ENCODE peak calls at places on chromosome 16, in four cellular contexts. D is GM12878, Q is K562, W is HepG2. G is an unnamed sample.

GRCh38 chr16:17469011-17469741 is 1.6 kb downstream of the XYLT1 start:
- DNase-seq in D (no peak), Q (no peak), W (no peak), G (no peak)

GRCh38 chr16:23171234-23171948 is 11.2 kb upstream of the SCNN1G start:
- DNase-seq in D (no peak), Q (no peak), W (no peak), G (no peak)

GRCh38 chr16:67260426-67261063 is 11.8 kb downstream of the SLC9A5 start:
- DNase-seq in D (no peak), Q (peak; percentile 63), W (peak; percentile 56), G (peak; percentile 61)

GRCh38 chr16:49468611-49469322 is 95.2 kb downstream of the C16orf78 start:
- DNase-seq in D (no peak), Q (no peak), W (no peak), G (no peak)

GRCh38 chr16:55667753-55668152 is 12.0 kb downstream of the SLC6A2 start:
- DNase-seq in D (no peak), Q (no peak), W (no peak), G (no peak)

GRCh38 chr16:85844786-85845185 is 45.3 kb downstream of the COX4I1 start:
- DNase-seq in D (no peak), Q (no peak), W (peak; percentile 29), G (no peak)

GRCh38 chr16:66489818-66490217 is 60.1 kb downstream of the TK2 start:
- DNase-seq in D (no peak), Q (no peak), W (no peak), G (no peak)

GRCh38 chr16:67936124-67936875 is at the start of gene PSMB10:
- DNase-seq in D (no peak), Q (peak; percentile 62), W (peak; percentile 51), G (no peak)

GRCh38 chr16:50593410-50594139 is 45.4 kb downstream of the NKD1 start:
- DNase-seq in D (no peak), Q (peak; percentile 21), W (no peak), G (no peak)

GRCh38 chr16:1244881-1245280 is 4.4 kb downstream of the TPSAB1 start:
- DNase-seq in D (no peak), Q (no peak), W (no peak), G (no peak)

GRCh38 chr16:61684566-61684965 is 351.7 kb downstream of the CDH8 start:
- DNase-seq in D (no peak), Q (no peak), W (no peak), G (no peak)

GRCh38 chr16:31093132-31093703 is 1.4 kb downstream of the VKORC1 start:
- DNase-seq in D (no peak), Q (peak; percentile 79), W (peak; percentile 74), G (no peak)

GRCh38 chr16:55835578-55835977 is 2.7 kb upstream of the CES1 start:
- DNase-seq in D (no peak), Q (no peak), W (peak; percentile 73), G (peak; percentile 29)

GRCh38 chr16:27779719-27780161 is 229.8 kb downstream of the KATNIP start:
- DNase-seq in D (no peak), Q (peak; percentile 72), W (peak; percentile 42), G (peak; percentile 33)

GRCh38 chr16:12723681-12724080 is 80.0 kb downstream of the CPPED1 start:
- DNase-seq in D (no peak), Q (no peak), W (no peak), G (no peak)

GRCh38 chr16:87627542-87628245 is 25.4 kb downstream of the JPH3 start:
- DNase-seq in D (no peak), Q (no peak), W (no peak), G (no peak)

GRCh38 chr16:88941051-88941932 is 35.7 kb downstream of the CBFA2T3 start:
- DNase-seq in D (no peak), Q (no peak), W (no peak), G (no peak)

GRCh38 chr16:27127293-27127692 is 60.6 kb downstream of the C16orf82 start:
- DNase-seq in D (no peak), Q (no peak), W (no peak), G (no peak)

GRCh38 chr16:88339926-88340754 is 42.6 kb upstream of the ZNF469 start:
- DNase-seq in D (no peak), Q (no peak), W (no peak), G (no peak)

GRCh38 chr16:56513972-56514371 is 5.9 kb downstream of the BBS2 start:
- DNase-seq in D (peak; percentile 4), Q (peak; percentile 50), W (peak; percentile 80), G (peak; percentile 81)

GRCh38 chr16:67736858-67737257 is 17.7 kb upstream of the GFOD2 start:
- DNase-seq in D (no peak), Q (no peak), W (no peak), G (no peak)

GRCh38 chr16:89036776-89037175 is 56.9 kb upstream of the ACSF3 start:
- DNase-seq in D (no peak), Q (no peak), W (no peak), G (no peak)

GRCh38 chr16:89367538-89368059 is 122.8 kb downstream of the ANKRD11 start:
- DNase-seq in D (no peak), Q (no peak), W (no peak), G (no peak)

GRCh38 chr16:65318138-65318537 is 196.3 kb upstream of the CDH11 start:
- DNase-seq in D (no peak), Q (no peak), W (no peak), G (no peak)

GRCh38 chr16:53692146-53692545 is 11.5 kb downstream of the RPGRIP1L start:
- DNase-seq in D (no peak), Q (no peak), W (no peak), G (peak; percentile 67)

GRCh38 chr16:86740298-86740697 is 161.9 kb downstream of the FOXL1 start:
- DNase-seq in D (no peak), Q (no peak), W (no peak), G (no peak)

GRCh38 chr16:85971877-85972638 is 73.1 kb downstream of the IRF8 start:
- DNase-seq in D (no peak), Q (no peak), W (no peak), G (no peak)

GRCh38 chr16:66894948-66895696 is 14.8 kb downstream of the PDP2 start:
- DNase-seq in D (no peak), Q (peak; percentile 66), W (peak; percentile 80), G (peak; percentile 78)

GRCh38 chr16:3999479-3999868 is 116.8 kb downstream of the ADCY9 start:
- DNase-seq in D (no peak), Q (no peak), W (no peak), G (no peak)

GRCh38 chr16:23950898-23951297 is 115.1 kb downstream of the PRKCB start:
- DNase-seq in D (no peak), Q (no peak), W (no peak), G (no peak)

GRCh38 chr16:66223176-66223780 is 143.2 kb upstream of the CDH5 start:
- DNase-seq in D (no peak), Q (no peak), W (no peak), G (no peak)

DNA sequence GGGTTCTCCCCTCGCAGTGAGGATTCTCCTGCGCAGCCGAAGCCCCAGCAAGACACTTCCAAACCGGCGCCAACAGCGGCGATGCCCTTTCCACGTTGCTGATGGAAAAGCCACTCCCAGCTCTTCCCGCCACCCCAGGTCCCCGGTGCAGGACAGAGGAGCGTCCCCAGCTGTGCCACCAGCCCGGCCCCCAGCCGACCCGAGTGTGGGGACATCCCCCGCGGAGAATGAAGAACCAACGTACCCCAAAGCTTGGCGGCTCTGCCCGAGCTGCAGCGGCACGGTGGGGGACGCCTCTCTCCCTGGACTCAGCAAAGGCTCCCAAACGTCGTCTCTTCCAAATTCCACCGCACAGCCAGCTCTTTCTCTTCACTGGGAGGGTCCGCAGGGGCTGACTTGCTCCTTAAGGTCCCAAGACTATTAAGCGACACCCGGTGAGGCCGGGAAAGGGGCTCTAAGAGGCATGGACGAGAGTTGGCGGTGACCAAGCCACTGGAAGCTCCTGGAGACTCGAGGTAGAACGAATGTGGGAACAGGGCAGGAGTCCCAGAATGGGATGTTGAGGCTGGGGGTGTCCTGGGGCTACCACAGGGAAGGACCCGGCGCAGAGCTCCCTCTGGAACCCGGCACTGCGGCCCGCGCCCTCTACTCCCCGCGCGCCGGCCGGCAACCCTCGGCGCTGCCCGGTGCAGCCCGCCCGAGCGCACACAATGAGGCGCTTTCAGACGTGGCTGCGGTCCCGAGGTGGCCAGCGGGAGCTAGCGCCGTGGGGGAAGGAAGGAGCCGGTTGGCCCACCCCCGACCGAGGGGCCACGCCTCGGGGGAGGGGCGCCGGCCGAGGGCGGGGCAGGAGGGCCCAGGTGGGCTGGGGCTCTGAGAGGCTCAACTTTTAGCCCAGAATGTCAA is at the start of gene CHST6:
- DNase-seq in D (no peak), Q (peak; percentile 56), W (peak; percentile 52), G (no peak)
- TF ChIP-seq CEBPB in D (no peak), Q (no peak), W (no peak), G (no peak)

GRCh38 chr16:2587891-2588565 is 50.2 kb downstream of the PDPK1 start:
- DNase-seq in D (no peak), Q (no peak), W (no peak), G (no peak)

GRCh38 chr16:2586901-2587480 is 49.2 kb downstream of the PDPK1 start:
- DNase-seq in D (no peak), Q (no peak), W (no peak), G (no peak)

GRCh38 chr16:2586241-2586640 is 48.4 kb downstream of the PDPK1 start:
- DNase-seq in D (no peak), Q (peak; percentile 42), W (no peak), G (no peak)

GRCh38 chr16:2585651-2586081 is 47.8 kb downstream of the PDPK1 start:
- DNase-seq in D (no peak), Q (no peak), W (no peak), G (no peak)

GRCh38 chr16:2584742-2585650 is 47.2 kb downstream of the PDPK1 start:
- DNase-seq in D (no peak), Q (no peak), W (no peak), G (no peak)
- TF ChIP-seq MYC in D (no peak), Q (no peak), W (no peak), G (no peak)

GRCh38 chr16:28992496-28992895 is 7.6 kb downstream of the LAT start:
- DNase-seq in D (no peak), Q (no peak), W (no peak), G (no peak)

GRCh38 chr16:28987170-28987853 is 2.5 kb downstream of the LAT start:
- DNase-seq in D (no peak), Q (no peak), W (no peak), G (no peak)

GRCh38 chr16:28991687-28992086 is 6.8 kb downstream of the LAT start:
- DNase-seq in D (no peak), Q (no peak), W (no peak), G (no peak)

GRCh38 chr16:28989363-28989762 is 4.5 kb downstream of the LAT start:
- DNase-seq in D (no peak), Q (no peak), W (no peak), G (no peak)

DNA sequence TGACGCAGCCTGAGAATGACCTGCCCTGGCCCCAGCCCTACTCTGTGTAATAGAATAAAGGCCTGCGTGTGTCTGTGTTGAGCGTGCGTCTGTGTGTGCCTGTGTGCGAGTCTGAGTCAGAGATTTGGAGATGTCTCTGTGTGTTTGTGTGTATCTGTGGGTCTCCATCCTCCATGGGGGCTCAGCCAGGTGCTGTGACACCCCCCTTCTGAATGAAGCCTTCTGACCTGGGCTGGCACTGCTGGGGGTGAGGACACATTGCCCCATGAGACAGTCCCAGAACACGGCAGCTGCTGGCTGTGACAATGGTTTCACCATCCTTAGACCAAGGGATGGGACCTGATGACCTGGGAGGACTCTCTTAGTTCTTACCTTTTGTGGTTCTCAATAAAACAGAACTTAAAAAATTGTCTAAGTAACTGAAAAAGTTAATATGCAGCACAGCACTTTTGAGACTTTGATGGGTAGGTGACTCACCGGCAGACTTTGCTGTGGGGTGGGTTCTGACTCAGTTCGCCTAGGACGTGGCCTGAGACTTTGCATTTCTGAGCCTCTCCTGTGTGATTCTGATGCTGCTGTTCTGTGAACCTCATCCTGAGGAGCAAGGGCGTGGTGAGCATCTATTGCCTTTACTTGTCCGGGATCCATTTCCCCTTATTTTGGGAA is 5.7 kb downstream of the LAT start:
- DNase-seq in D (no peak), Q (no peak), W (no peak), G (no peak)
- TF ChIP-seq CEBPB in D (no peak), Q (no peak), W (no peak), G (no peak)

GRCh38 chr16:74252329-74252728 is 44.3 kb upstream of the PSMD7 start:
- DNase-seq in D (no peak), Q (peak; percentile 32), W (no peak), G (no peak)
- TF ChIP-seq MYC in D (no peak), Q (no peak), W (no peak), G (no peak)

G was measured in A549.